ENCODE peak calls at places on chromosomes 4 and X, in seven cellular contexts. Q, J, H, T, S, C and Z are unnamed samples.

GRCh38 chrX:29947225-29947624 is 268.1 kb upstream of the MAGEB2 start:
- DNase-seq in Q (no peak), J (no peak), H (no peak), T (no peak), S (no peak), C (no peak), Z (no peak)

GRCh38 chrX:11557120-11557519 is 108.6 kb downstream of the ARHGAP6 start:
- DNase-seq in Q (no peak), J (no peak), H (no peak), T (peak), S (peak), C (no peak), Z (peak)

GRCh38 chr4:139833131-139833930 is 167.7 kb downstream of the MGST2 start:
- DNase-seq in Q (peak), J (no peak), H (no peak), T (no peak), S (peak), C (peak), Z (no peak)

GRCh38 chr4:37822220-37822619 is 4.3 kb upstream of the PGM2 start:
- DNase-seq in Q (no peak), J (no peak), H (no peak), T (no peak), S (no peak), C (peak), Z (no peak)

GRCh38 chrX:82721891-82722290 is 786.2 kb upstream of the POU3F4 start:
- DNase-seq in Q (no peak), J (no peak), H (no peak), T (no peak), S (no peak), C (no peak), Z (no peak)

GRCh38 chrX:43644124-43644701 is 11.9 kb upstream of the MAOA start:
- DNase-seq in Q (no peak), J (no peak), H (no peak), T (peak), S (peak), C (no peak), Z (peak)

GRCh38 chrX:111288841-111289240 is 18.6 kb upstream of the CAPN6 start:
- DNase-seq in Q (no peak), J (no peak), H (no peak), T (no peak), S (no peak), C (no peak), Z (no peak)

GRCh38 chr4:153385784-153386183 is 41.3 kb downstream of the MND1 start:
- DNase-seq in Q (no peak), J (no peak), H (no peak), T (no peak), S (no peak), C (no peak), Z (no peak)

GRCh38 chrX:123976671-123977316 is 15.3 kb downstream of the STAG2 start:
- DNase-seq in Q (no peak), J (no peak), H (no peak), T (peak), S (peak), C (no peak), Z (no peak)

GRCh38 chr4:41366911-41367517 is 110.3 kb downstream of the UCHL1 start:
- DNase-seq in Q (no peak), J (no peak), H (no peak), T (no peak), S (no peak), C (no peak), Z (no peak)

GRCh38 chrX:45807572-45808425 is 607.1 kb upstream of the DIPK2B start:
- DNase-seq in Q (no peak), J (no peak), H (no peak), T (peak), S (peak), C (no peak), Z (peak)

GRCh38 chr4:187478292-187479205 is 517.0 kb upstream of the ZFP42 start:
- DNase-seq in Q (no peak), J (no peak), H (no peak), T (peak), S (peak), C (no peak), Z (peak)

GRCh38 chr4:181254771-181255170 is 988.4 kb upstream of the TENM3 start:
- DNase-seq in Q (no peak), J (no peak), H (no peak), T (no peak), S (no peak), C (no peak), Z (no peak)

GRCh38 chr4:77156912-77157858 is at the start of gene CCNG2:
- DNase-seq in Q (peak), J (peak), H (peak), T (peak), S (peak), C (peak), Z (peak)

GRCh38 chrX:45351478-45351877 is 150.8 kb upstream of the DIPK2B start:
- DNase-seq in Q (no peak), J (no peak), H (no peak), T (peak), S (peak), C (no peak), Z (peak)

GRCh38 chr4:72390409-72390808 is 178.6 kb downstream of the ADAMTS3 start:
- DNase-seq in Q (no peak), J (no peak), H (no peak), T (no peak), S (no peak), C (no peak), Z (peak)

GRCh38 chrX:140050906-140051305 is 85.6 kb upstream of the CXorf66 start:
- DNase-seq in Q (no peak), J (no peak), H (no peak), T (peak), S (peak), C (no peak), Z (no peak)

GRCh38 chr4:82984459-82984858 is 26.2 kb downstream of the LIN54 start:
- DNase-seq in Q (no peak), J (peak), H (no peak), T (peak), S (peak), C (no peak), Z (peak)

GRCh38 chr4:55184600-55185523 is 59.5 kb upstream of the KDR start:
- DNase-seq in Q (no peak), J (peak), H (no peak), T (peak), S (peak), C (peak), Z (peak)

GRCh38 chr4:22203436-22204011 is 255.0 kb upstream of the KCNIP4 start:
- DNase-seq in Q (no peak), J (no peak), H (no peak), T (no peak), S (no peak), C (no peak), Z (no peak)

GRCh38 chr4:185709802-185710486 is 102.0 kb downstream of the SORBS2 start:
- DNase-seq in Q (no peak), J (no peak), H (no peak), T (peak), S (peak), C (no peak), Z (peak)

GRCh38 chrX:111283446-111283845 is 13.2 kb upstream of the CAPN6 start:
- DNase-seq in Q (no peak), J (no peak), H (no peak), T (no peak), S (no peak), C (no peak), Z (no peak)

GRCh38 chr4:175705407-175705806 is 106.7 kb downstream of the GPM6A start:
- DNase-seq in Q (peak), J (no peak), H (no peak), T (no peak), S (no peak), C (peak), Z (peak)

GRCh38 chr4:146647615-146648383 is 9.1 kb downstream of the POU4F2 start:
- DNase-seq in Q (peak), J (no peak), H (no peak), T (no peak), S (no peak), C (peak), Z (no peak)

GRCh38 chr4:141081921-141082381 is 51.3 kb downstream of the RNF150 start:
- DNase-seq in Q (no peak), J (no peak), H (no peak), T (no peak), S (peak), C (peak), Z (no peak)

GRCh38 chr4:80407246-80407645 is 71.7 kb downstream of the CFAP299 start:
- DNase-seq in Q (no peak), J (no peak), H (no peak), T (peak), S (peak), C (no peak), Z (peak)

GRCh38 chrX:132775230-132775823 is 183.1 kb downstream of the HS6ST2 start:
- DNase-seq in Q (no peak), J (peak), H (no peak), T (peak), S (no peak), C (no peak), Z (no peak)

GRCh38 chr4:157172011-157172410 is 48.5 kb upstream of the GRIA2 start:
- DNase-seq in Q (no peak), J (no peak), H (no peak), T (peak), S (peak), C (no peak), Z (peak)

GRCh38 chr4:52780627-52781354 is 29.6 kb upstream of the ERVMER34-1 start:
- DNase-seq in Q (no peak), J (no peak), H (no peak), T (no peak), S (peak), C (no peak), Z (no peak)